ENCODE peak calls at places on chromosomes 12 and 14, in seven cellular contexts. One of them, this sample, is unnamed.

GRCh38 chr12:113259499-113259953 is 38.3 kb downstream of the TPCN1 start:
- DNase-seq in glomerular endothelial cell: no peak
- DNase-seq in cerebellar cortex: peak
- DNase-seq in midbrain: peak
- DNase-seq in GM06990: no peak
- DNase-seq in RPMI7951: peak
- DNase-seq in nucleus accumbens: peak
- DNase-seq in this sample: peak

GRCh38 chr14:70943838-70944237 is 36.6 kb downstream of the PCNX1 start:
- DNase-seq in midbrain: no peak
- DNase-seq in nucleus accumbens: no peak
- DNase-seq in RPMI7951: no peak
- DNase-seq in cerebellar cortex: no peak
- DNase-seq in GM06990: peak
- DNase-seq in glomerular endothelial cell: no peak
- DNase-seq in this sample: no peak

GRCh38 chr12:120254809-120255208 is 10.7 kb downstream of the PXN start:
- DNase-seq in glomerular endothelial cell: peak
- DNase-seq in nucleus accumbens: no peak
- DNase-seq in RPMI7951: no peak
- DNase-seq in GM06990: no peak
- DNase-seq in midbrain: no peak
- DNase-seq in cerebellar cortex: no peak
- DNase-seq in this sample: peak

GRCh38 chr12:11839093-11839641 is 189.7 kb downstream of the ETV6 start:
- DNase-seq in glomerular endothelial cell: peak
- DNase-seq in GM06990: no peak
- DNase-seq in nucleus accumbens: peak
- DNase-seq in midbrain: peak
- DNase-seq in RPMI7951: peak
- DNase-seq in cerebellar cortex: no peak
- DNase-seq in this sample: peak

GRCh38 chr14:76958975-76959710 is 69.4 kb downstream of the IRF2BPL start:
- DNase-seq in midbrain: no peak
- DNase-seq in nucleus accumbens: no peak
- DNase-seq in RPMI7951: peak
- DNase-seq in glomerular endothelial cell: no peak
- DNase-seq in GM06990: peak
- DNase-seq in cerebellar cortex: no peak
- DNase-seq in this sample: no peak

GRCh38 chr14:65032319-65032718 is 45.6 kb downstream of the FNTB start:
- DNase-seq in GM06990: no peak
- DNase-seq in cerebellar cortex: peak
- DNase-seq in nucleus accumbens: no peak
- DNase-seq in midbrain: no peak
- DNase-seq in RPMI7951: no peak
- DNase-seq in glomerular endothelial cell: no peak
- DNase-seq in this sample: no peak

GRCh38 chr12:1500095-1500801 is 94.1 kb downstream of the FBXL14 start:
- DNase-seq in cerebellar cortex: peak
- DNase-seq in glomerular endothelial cell: no peak
- DNase-seq in GM06990: no peak
- DNase-seq in nucleus accumbens: peak
- DNase-seq in midbrain: no peak
- DNase-seq in RPMI7951: peak
- DNase-seq in this sample: peak

GRCh38 chr14:69046468-69046867 is 67.4 kb upstream of the ACTN1 start:
- DNase-seq in midbrain: no peak
- DNase-seq in glomerular endothelial cell: no peak
- DNase-seq in RPMI7951: no peak
- DNase-seq in cerebellar cortex: no peak
- DNase-seq in nucleus accumbens: no peak
- DNase-seq in GM06990: no peak
- DNase-seq in this sample: peak

GRCh38 chr14:71672596-71672995 is 259.6 kb upstream of the RGS6 start:
- DNase-seq in cerebellar cortex: no peak
- DNase-seq in GM06990: no peak
- DNase-seq in nucleus accumbens: no peak
- DNase-seq in glomerular endothelial cell: no peak
- DNase-seq in RPMI7951: no peak
- DNase-seq in midbrain: no peak
- DNase-seq in this sample: no peak

GRCh38 chr12:14948672-14949071 is 10.3 kb upstream of the ERP27 start:
- DNase-seq in nucleus accumbens: no peak
- DNase-seq in RPMI7951: peak
- DNase-seq in cerebellar cortex: no peak
- DNase-seq in GM06990: peak
- DNase-seq in midbrain: peak
- DNase-seq in glomerular endothelial cell: peak
- DNase-seq in this sample: peak

GRCh38 chr12:2443766-2444165 is 351.0 kb upstream of the FKBP4 start:
- DNase-seq in cerebellar cortex: no peak
- DNase-seq in GM06990: no peak
- DNase-seq in midbrain: no peak
- DNase-seq in nucleus accumbens: no peak
- DNase-seq in glomerular endothelial cell: no peak
- DNase-seq in RPMI7951: no peak
- DNase-seq in this sample: no peak

GRCh38 chr12:122318607-122319311 is 52.5 kb upstream of the VPS33A start:
- DNase-seq in nucleus accumbens: no peak
- DNase-seq in glomerular endothelial cell: no peak
- DNase-seq in GM06990: no peak
- DNase-seq in cerebellar cortex: no peak
- DNase-seq in midbrain: no peak
- DNase-seq in RPMI7951: peak
- DNase-seq in this sample: peak

GRCh38 chr14:78143489-78144145 is 26.6 kb upstream of the NRXN3 start:
- DNase-seq in cerebellar cortex: no peak
- DNase-seq in nucleus accumbens: no peak
- DNase-seq in RPMI7951: peak
- DNase-seq in GM06990: no peak
- DNase-seq in midbrain: no peak
- DNase-seq in glomerular endothelial cell: no peak
- DNase-seq in this sample: no peak

GRCh38 chr14:91511014-91511466 is 930 bp upstream of the PPP4R3A start:
- DNase-seq in glomerular endothelial cell: peak
- DNase-seq in cerebellar cortex: peak
- DNase-seq in nucleus accumbens: no peak
- DNase-seq in GM06990: no peak
- DNase-seq in RPMI7951: no peak
- DNase-seq in midbrain: no peak
- DNase-seq in this sample: no peak

This sample was measured in fibroblast of pulmonary artery.